ENCODE peak calls at places on chromosomes 3 and 15, in seven cellular contexts. L is uterus, E is IMR-90, I is ovary, U is A549, G is heart left ventricle, Y is transverse colon. Z is an unnamed sample.
A peak's percentile ranks its signal among the peaks of the same experiment; 100 is the strongest.

GRCh38 chr3:151816091-151816604 is 2.2 kb downstream of the AADAC start:
- DNase-seq in L (peak; percentile 43), E (peak; percentile 87), I (peak; percentile 30), U (peak; percentile 17), G (no peak), Y (peak; percentile 14), Z (no peak)

GRCh38 chr15:38853608-38854007 is 289.0 kb upstream of the RASGRP1 start:
- DNase-seq in L (no peak), E (peak; percentile 52), I (no peak), U (no peak), G (no peak), Y (no peak), Z (no peak)

GRCh38 chr15:41259546-41260189 is 28.6 kb downstream of the CHP1 start:
- DNase-seq in L (no peak), E (no peak), I (no peak), U (no peak), G (no peak), Y (peak; percentile 68), Z (no peak)

GRCh38 chr15:25805006-25805405 is 58.1 kb downstream of the ATP10A start:
- DNase-seq in L (no peak), E (no peak), I (no peak), U (no peak), G (no peak), Y (no peak), Z (no peak)

GRCh38 chr3:182183716-182184430 is 472.1 kb downstream of the SOX2 start:
- DNase-seq in L (no peak), E (no peak), I (no peak), U (no peak), G (no peak), Y (no peak), Z (no peak)

GRCh38 chr3:171749128-171749527 is 61.2 kb downstream of the PLD1 start:
- DNase-seq in L (no peak), E (no peak), I (no peak), U (no peak), G (no peak), Y (no peak), Z (peak; percentile 22)

GRCh38 chr3:107242579-107242978 is 134.7 kb upstream of the CCDC54 start:
- DNase-seq in L (no peak), E (no peak), I (no peak), U (no peak), G (no peak), Y (no peak), Z (no peak)

GRCh38 chr3:158748237-158748828 is 16.1 kb upstream of the RARRES1 start:
- DNase-seq in L (no peak), E (peak; percentile 47), I (no peak), U (no peak), G (peak; percentile 66), Y (peak; percentile 49), Z (peak; percentile 68)

GRCh38 chr15:25515633-25516032 is 76.8 kb upstream of the UBE3A start:
- DNase-seq in L (no peak), E (no peak), I (no peak), U (no peak), G (no peak), Y (no peak), Z (no peak)

GRCh38 chr3:50267280-50267913 is 1.6 kb upstream of the SEMA3B start:
- DNase-seq in L (peak; percentile 71), E (no peak), I (peak; percentile 82), U (no peak), G (peak; percentile 89), Y (peak; percentile 79), Z (no peak)

GRCh38 chr15:53216036-53216435 is 425.9 kb upstream of the ONECUT1 start:
- DNase-seq in L (no peak), E (no peak), I (no peak), U (no peak), G (no peak), Y (no peak), Z (no peak)

GRCh38 chr3:130850044-130850797 is 43.7 kb upstream of the ATP2C1 start:
- DNase-seq in L (no peak), E (peak; percentile 46), I (no peak), U (no peak), G (peak; percentile 28), Y (no peak), Z (peak; percentile 94)

GRCh38 chr3:87333393-87333892 is 57.1 kb upstream of the POU1F1 start:
- DNase-seq in L (no peak), E (peak; percentile 80), I (no peak), U (peak; percentile 82), G (no peak), Y (no peak), Z (no peak)

GRCh38 chr3:71371282-71371681 is 212.2 kb downstream of the FOXP1 start:
- DNase-seq in L (no peak), E (no peak), I (no peak), U (no peak), G (no peak), Y (no peak), Z (no peak)

GRCh38 chr3:34364345-34364744 is 565.9 kb downstream of the PDCD6IP start:
- DNase-seq in L (no peak), E (no peak), I (no peak), U (no peak), G (no peak), Y (no peak), Z (no peak)

GRCh38 chr15:95059346-95059905 is 828.1 kb downstream of the MCTP2 start:
- DNase-seq in L (no peak), E (no peak), I (no peak), U (no peak), G (no peak), Y (no peak), Z (no peak)

GRCh38 chr3:24793896-24794295 is 299.2 kb upstream of the THRB start:
- DNase-seq in L (no peak), E (no peak), I (no peak), U (no peak), G (no peak), Y (no peak), Z (no peak)

GRCh38 chr15:60344987-60345386 is 52.8 kb downstream of the ANXA2 start:
- DNase-seq in L (no peak), E (no peak), I (no peak), U (no peak), G (no peak), Y (no peak), Z (no peak)

GRCh38 chr3:64748244-64748894 is 60.6 kb upstream of the ADAMTS9 start:
- DNase-seq in L (no peak), E (no peak), I (no peak), U (no peak), G (no peak), Y (no peak), Z (no peak)

GRCh38 chr3:16204751-16205150 is 30.3 kb downstream of the GALNT15 start:
- DNase-seq in L (no peak), E (no peak), I (no peak), U (no peak), G (no peak), Y (no peak), Z (no peak)

GRCh38 chr15:100734606-100735005 is 132.2 kb downstream of the ASB7 start:
- DNase-seq in L (no peak), E (no peak), I (no peak), U (no peak), G (no peak), Y (no peak), Z (no peak)

DNA sequence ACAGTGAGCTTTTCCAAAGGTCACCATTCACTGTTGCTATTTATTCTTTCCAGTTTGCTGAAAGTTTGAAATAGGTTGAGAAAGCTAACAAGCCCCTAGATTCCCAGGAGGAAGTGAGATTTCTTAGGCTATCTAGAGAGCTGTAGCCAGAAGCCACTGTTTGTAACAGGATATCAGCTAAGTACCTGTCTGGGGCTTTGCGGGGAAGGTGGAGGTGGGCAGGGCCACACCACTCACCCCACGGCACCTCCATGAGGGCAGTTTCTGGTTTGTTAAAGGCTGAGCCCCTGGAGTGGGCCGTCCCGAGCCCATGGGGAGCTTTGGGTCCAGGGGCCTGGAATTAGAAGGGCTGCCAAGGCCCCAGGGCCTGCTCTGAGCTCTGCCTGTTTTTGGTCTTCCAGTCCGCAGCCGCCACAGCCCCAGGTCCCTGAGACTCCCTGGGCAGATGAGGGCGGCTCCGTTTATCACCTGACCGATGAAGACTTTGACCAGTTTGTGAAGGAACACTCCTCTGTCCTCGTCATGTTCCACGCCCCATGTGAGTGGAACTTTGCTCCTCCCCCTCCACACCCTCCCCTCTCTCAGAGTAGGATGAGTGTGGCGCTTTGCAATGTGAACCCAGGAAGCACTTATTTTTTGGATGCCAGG is 63.4 kb downstream of the PDIA5 start:
- DNase-seq in L (no peak), E (no peak), I (no peak), U (no peak), G (no peak), Y (peak; percentile 89), Z (peak; percentile 4)
- TF ChIP-seq POLR2A in L (no peak), E (no peak), I (no peak), U (no peak), G (no peak), Y (peak; percentile 92), Z (no peak)

DNA sequence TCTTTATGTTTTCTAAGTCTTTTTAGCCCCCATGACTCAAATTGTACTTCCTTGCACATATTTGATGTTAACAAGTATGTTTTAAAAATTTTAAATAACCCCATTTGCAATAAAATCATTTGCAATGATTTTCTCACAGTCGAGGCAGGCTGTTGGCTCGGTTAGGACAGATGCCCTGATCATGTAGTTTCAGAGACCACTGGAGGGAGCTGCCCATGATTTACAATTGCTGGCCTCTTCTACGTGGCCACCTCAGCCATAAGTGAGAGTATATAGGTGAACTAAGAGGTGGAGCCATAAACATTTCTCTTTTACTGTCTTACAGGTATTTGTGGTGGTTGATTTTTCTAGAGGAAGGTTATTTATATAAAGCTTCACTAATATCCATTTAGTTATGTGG is 1.7 kb downstream of the DTWD1 start:
- DNase-seq in L (no peak), E (no peak), I (no peak), U (no peak), G (no peak), Y (no peak), Z (peak; percentile 8)
- TF ChIP-seq POLR2A in L (no peak), E (no peak), I (no peak), U (no peak), G (no peak), Y (no peak), Z (no peak)

GRCh38 chr3:48558446-48559134 is 2.0 kb upstream of the PFKFB4 start:
- DNase-seq in L (no peak), E (no peak), I (no peak), U (no peak), G (peak; percentile 65), Y (peak; percentile 43), Z (no peak)

GRCh38 chr3:48555949-48556795 is 431 bp downstream of the PFKFB4 start:
- DNase-seq in L (no peak), E (no peak), I (no peak), U (no peak), G (no peak), Y (no peak), Z (no peak)

GRCh38 chr3:48553886-48554845 is 2.4 kb downstream of the PFKFB4 start:
- DNase-seq in L (no peak), E (no peak), I (no peak), U (no peak), G (peak; percentile 12), Y (no peak), Z (no peak)

GRCh38 chr3:48555231-48555948 is 1.2 kb downstream of the PFKFB4 start:
- DNase-seq in L (no peak), E (no peak), I (no peak), U (no peak), G (no peak), Y (no peak), Z (peak; percentile 92)

GRCh38 chr3:48556796-48557626 is at the start of gene PFKFB4:
- DNase-seq in L (peak; percentile 100), E (peak; percentile 99), I (peak; percentile 99), U (peak; percentile 91), G (peak; percentile 99), Y (peak; percentile 100), Z (peak; percentile 100)
- TF ChIP-seq POLR2A in L (peak; percentile 14), E (no peak), I (no peak), U (peak; percentile 15), G (no peak), Y (no peak), Z (peak; percentile 31)

GRCh38 chr3:13415236-13416001 is 4.7 kb downstream of the NUP210 start:
- DNase-seq in L (no peak), E (no peak), I (no peak), U (no peak), G (no peak), Y (no peak), Z (no peak)
- TF ChIP-seq POLR2A in L (no peak), E (no peak), I (no peak), U (no peak), G (no peak), Y (no peak), Z (no peak)

Z was measured in erythroblast.